ENCODE peak calls at places on chromosome 13, in four cellular contexts. R is HuH-7; P is stimulated activated CD8-positive, alpha-beta memory T cell treated with anti-CD3 and anti-CD28 coated beads, Interleukin-2, amount 100 ng/mL, for 1 hour; C is CMK. N is an unnamed sample.

GRCh38 chr13:78323040-78323439 is 280.3 kb downstream of the POU4F1 start:
- DNase-seq in R (no peak), C (no peak), P (no peak), N (no peak)

GRCh38 chr13:99969934-99970760 is 1.4 kb downstream of the ZIC5 start:
- DNase-seq in C (no peak), P (no peak), R (no peak), N (peak; percentile 57)

GRCh38 chr13:27024062-27024461 is 147.5 kb downstream of the USP12 start:
- DNase-seq in P (no peak), R (no peak), C (no peak), N (no peak)

GRCh38 chr13:51453308-51453958 is 597 bp upstream of the INTS6 start:
- DNase-seq in R (peak; percentile 61), C (peak; percentile 86), P (peak; percentile 59), N (peak; percentile 90)

GRCh38 chr13:98721825-98722510 is 30.5 kb downstream of the SLC15A1 start:
- DNase-seq in C (no peak), P (no peak), R (no peak), N (no peak)

GRCh38 chr13:98419786-98420559 is 156.9 kb downstream of the STK24 start:
- DNase-seq in P (no peak), C (no peak), R (no peak), N (no peak)

GRCh38 chr13:68506888-68507551 is 1276.9 kb upstream of the PCDH9 start:
- DNase-seq in C (no peak), R (no peak), P (no peak), N (no peak)

GRCh38 chr13:21684576-21684975 is 13.7 kb downstream of the FGF9 start:
- DNase-seq in C (no peak), P (no peak), R (no peak), N (no peak)

GRCh38 chr13:101596803-101597202 is 144.3 kb downstream of the ITGBL1 start:
- DNase-seq in C (no peak), P (no peak), R (no peak), N (no peak)

GRCh38 chr13:33129886-33130285 is 113.7 kb downstream of the KL start:
- DNase-seq in R (no peak), C (no peak), P (no peak), N (no peak)

GRCh38 chr13:72643339-72643989 is 84.0 kb downstream of the MZT1 start:
- DNase-seq in R (peak; percentile 20), C (no peak), P (no peak), N (peak; percentile 41)

GRCh38 chr13:20132052-20132634 is 28.7 kb downstream of the GJA3 start:
- DNase-seq in P (no peak), R (no peak), C (no peak), N (no peak)

GRCh38 chr13:59774511-59774911 is 389.2 kb downstream of the DIAPH3 start:
- DNase-seq in R (no peak), C (no peak), P (no peak), N (peak; percentile 49)

GRCh38 chr13:47859129-47859528 is 141.9 kb downstream of the SUCLA2 start:
- DNase-seq in R (no peak), C (no peak), P (no peak), N (no peak)

GRCh38 chr13:45833663-45834062 is 17.9 kb downstream of the SIAH3 start:
- DNase-seq in P (no peak), C (no peak), R (no peak), N (no peak)

GRCh38 chr13:101626925-101627555 is 174.6 kb downstream of the ITGBL1 start:
- DNase-seq in P (no peak), R (no peak), C (no peak), N (no peak)

GRCh38 chr13:96903085-96903484 is 91.2 kb downstream of the OXGR1 start:
- DNase-seq in P (no peak), R (no peak), C (no peak), N (no peak)

GRCh38 chr13:97196340-97196739 is 25.8 kb upstream of the MBNL2 start:
- DNase-seq in R (no peak), P (no peak), C (no peak), N (no peak)

GRCh38 chr13:27709779-27710178 is 82.5 kb upstream of the GSX1 start:
- DNase-seq in C (no peak), R (peak; percentile 20), P (no peak), N (peak; percentile 21)

GRCh38 chr13:20412761-20413355 is 112.8 kb downstream of the CRYL1 start:
- DNase-seq in P (no peak), C (peak; percentile 14), R (no peak), N (no peak)

GRCh38 chr13:27339299-27339698 is 68.7 kb downstream of the RASL11A start:
- DNase-seq in P (no peak), R (peak; percentile 56), C (no peak), N (peak; percentile 60)

GRCh38 chr13:98508280-98509074 is 68.4 kb downstream of the STK24 start:
- DNase-seq in P (no peak), R (no peak), C (no peak), N (peak; percentile 35)

N was measured in HepG2.